ENCODE peak calls at places on chromosomes 1 and 21, in five cellular contexts. Z, E, W, I and B are unnamed samples.

GRCh38 chr1:43554444-43554992 is 23.8 kb downstream of the PTPRF start:
- DNase-seq in W (no peak), Z (no peak), E (no peak), I (no peak), B (no peak)

GRCh38 chr1:41347276-41347675 is 14.0 kb upstream of the FOXO6 start:
- DNase-seq in Z (no peak), I (no peak), E (no peak), W (no peak), B (no peak)

GRCh38 chr1:17365271-17365670 is 6.7 kb upstream of the PADI6 start:
- DNase-seq in W (no peak), Z (no peak), I (no peak), E (no peak), B (no peak)

GRCh38 chr1:41662656-41663437 is 178.4 kb upstream of the EDN2 start:
- DNase-seq in I (no peak), Z (no peak), W (peak), E (peak), B (peak)

GRCh38 chr1:207861442-207862177 is 49.3 kb downstream of the CD34 start:
- DNase-seq in Z (peak), E (no peak), W (no peak), I (no peak), B (no peak)

GRCh38 chr1:56713112-56713511 is 68.0 kb downstream of the PRKAA2 start:
- DNase-seq in Z (no peak), I (no peak), E (no peak), W (no peak), B (no peak)

GRCh38 chr21:29258626-29259335 is 39.9 kb upstream of the BACH1 start:
- DNase-seq in E (no peak), I (no peak), W (no peak), Z (no peak), B (no peak)

GRCh38 chr1:231867607-231868006 is 241.0 kb downstream of the DISC1 start:
- DNase-seq in Z (no peak), I (no peak), W (no peak), E (no peak), B (no peak)

GRCh38 chr1:55670331-55671082 is 455.3 kb upstream of the USP24 start:
- DNase-seq in W (no peak), Z (no peak), E (no peak), I (no peak), B (no peak)

DNA sequence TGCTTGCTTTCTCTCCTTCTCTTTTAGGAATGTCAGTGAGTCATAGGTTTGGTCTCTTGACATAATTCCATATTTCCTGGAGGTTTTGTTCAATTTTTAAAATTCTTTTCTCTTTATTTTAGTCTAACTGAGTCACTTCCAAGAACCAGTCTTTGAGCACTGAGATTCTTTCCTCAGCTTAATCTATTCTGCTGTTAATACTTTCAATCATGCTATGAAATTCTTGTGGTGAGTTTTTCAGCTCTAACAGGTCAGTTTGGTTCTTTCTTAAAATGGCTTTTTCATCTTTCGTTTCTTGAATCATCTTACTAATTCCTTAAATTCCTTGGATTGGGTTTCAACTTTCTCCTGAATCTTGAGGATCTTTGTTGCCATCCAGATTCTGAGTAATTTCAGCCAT is 321.0 kb downstream of the PTBP2 start:
- DNase-seq in W (no peak), I (no peak), E (no peak), Z (no peak), B (no peak)
- H3K27ac ChIP-seq in W (no peak), I (no peak), E (no peak), Z (no peak), B (no peak)

GRCh38 chr1:58597076-58597475 is 20.0 kb upstream of the TACSTD2 start:
- DNase-seq in E (no peak), Z (no peak), W (no peak), I (no peak), B (no peak)

GRCh38 chr1:58594556-58594955 is 17.5 kb upstream of the TACSTD2 start:
- DNase-seq in W (no peak), E (no peak), Z (no peak), I (no peak), B (no peak)

GRCh38 chr1:58590019-58590418 is 13.0 kb upstream of the TACSTD2 start:
- DNase-seq in Z (no peak), E (no peak), W (no peak), I (no peak), B (no peak)

GRCh38 chr1:58596631-58597052 is 19.6 kb upstream of the TACSTD2 start:
- DNase-seq in E (no peak), I (no peak), Z (no peak), W (no peak), B (no peak)

DNA sequence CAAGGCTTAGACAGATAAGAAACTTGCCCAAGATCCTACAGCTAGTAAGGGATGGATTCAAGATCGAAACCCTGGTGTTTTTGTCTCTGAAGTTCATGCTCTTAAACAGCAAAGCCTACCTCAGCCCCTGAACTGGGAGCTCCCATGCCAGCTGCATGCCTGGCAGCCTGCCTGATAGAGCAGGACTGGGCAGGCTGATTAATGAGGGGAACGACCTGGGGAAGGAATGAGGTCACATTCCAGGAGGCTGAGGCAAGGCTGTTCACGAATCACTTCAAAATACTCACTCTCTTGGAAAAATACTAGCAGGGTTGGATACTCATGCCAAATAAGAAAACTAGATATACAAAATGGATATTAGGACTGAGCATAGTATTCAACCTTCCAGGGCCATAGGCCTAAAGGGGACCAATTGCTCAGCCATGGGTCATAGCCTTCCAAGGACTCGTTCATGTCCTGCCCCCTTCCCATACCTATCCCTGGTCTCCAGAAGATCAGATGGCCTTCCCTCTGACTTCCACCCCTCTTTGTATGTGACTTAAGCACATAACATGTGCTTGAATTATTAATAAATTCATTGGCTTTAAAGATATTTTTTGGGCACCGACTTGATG is 15.6 kb upstream of the TACSTD2 start:
- DNase-seq in Z (no peak), E (peak), W (peak), I (no peak), B (no peak)
- H3K27ac ChIP-seq in Z (no peak), E (no peak), W (peak), I (no peak), B (no peak)

GRCh38 chr1:26618561-26618960 is 77.3 kb upstream of the ARID1A start:
- DNase-seq in W (no peak), E (no peak), I (no peak), Z (no peak), B (no peak)
- H3K27ac ChIP-seq in W (peak), E (peak), I (no peak), Z (no peak), B (no peak)

GRCh38 chr1:84603941-84604830 is 29.9 kb upstream of the CTBS start:
- DNase-seq in Z (no peak), W (no peak), I (no peak), E (peak), B (no peak)

GRCh38 chr1:84605157-84605556 is 30.9 kb upstream of the CTBS start:
- DNase-seq in W (no peak), E (no peak), Z (no peak), I (no peak), B (no peak)

GRCh38 chr1:84606977-84607376 is 32.7 kb upstream of the CTBS start:
- DNase-seq in W (no peak), E (no peak), Z (no peak), I (no peak), B (no peak)

GRCh38 chr1:84600796-84601195 is 26.6 kb upstream of the CTBS start:
- DNase-seq in E (no peak), I (no peak), W (no peak), Z (no peak), B (no peak)

DNA sequence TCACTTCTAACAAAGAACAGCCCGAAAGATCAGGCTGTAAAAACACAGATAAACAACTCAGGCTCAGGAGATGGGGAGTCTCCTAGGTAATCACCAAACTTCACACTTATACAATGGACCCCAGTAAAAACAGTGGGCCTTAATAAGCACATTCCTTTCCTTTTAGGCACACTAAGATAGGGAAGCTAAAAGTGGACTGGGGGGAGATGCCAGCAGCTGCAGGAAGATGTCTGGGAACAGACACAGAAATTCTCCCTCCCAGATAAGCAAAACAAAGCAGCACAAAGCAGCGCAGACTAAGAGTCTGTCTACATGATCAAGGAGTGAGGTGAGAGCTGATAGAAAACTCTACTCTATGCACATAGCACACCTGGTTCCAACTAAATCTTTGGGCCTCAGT is 29.0 kb upstream of the CTBS start:
- DNase-seq in I (no peak), E (no peak), W (no peak), Z (no peak), B (no peak)
- H3K27ac ChIP-seq in I (no peak), E (peak), W (no peak), Z (no peak), B (no peak)

GRCh38 chr1:221449194-221449593 is 292.7 kb downstream of the DUSP10 start:
- DNase-seq in E (no peak), W (no peak), I (no peak), Z (no peak), B (no peak)
- H3K27ac ChIP-seq in E (no peak), W (no peak), I (no peak), Z (no peak), B (no peak)

DNA sequence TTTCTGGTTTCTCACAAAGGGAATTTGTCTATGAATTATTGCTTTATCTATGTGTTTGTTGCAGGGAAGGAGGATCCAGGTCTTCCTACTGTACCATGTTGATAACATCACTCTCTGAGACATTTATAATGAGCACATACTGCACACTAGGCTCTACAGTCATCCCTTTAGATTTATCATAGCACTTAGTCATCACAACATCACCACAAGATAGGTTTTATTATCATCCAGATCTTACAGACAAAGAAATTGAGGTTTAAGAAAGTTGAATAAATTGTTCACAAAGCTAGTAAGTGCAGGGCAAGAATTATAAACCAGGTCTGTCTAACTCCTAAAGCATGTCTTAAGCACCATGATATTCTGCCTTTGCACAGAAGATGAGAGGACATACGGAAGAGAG is 121.1 kb upstream of the ST6GALNAC5 start:
- DNase-seq in W (no peak), I (no peak), E (no peak), Z (no peak), B (no peak)
- H3K27ac ChIP-seq in W (no peak), I (no peak), E (no peak), Z (no peak), B (no peak)

GRCh38 chr1:20178634-20179368 is 7.1 kb upstream of the UBXN10 start:
- DNase-seq in E (no peak), W (no peak), Z (no peak), I (no peak), B (no peak)
- H3K27ac ChIP-seq in E (no peak), W (no peak), Z (no peak), I (no peak), B (no peak)

DNA sequence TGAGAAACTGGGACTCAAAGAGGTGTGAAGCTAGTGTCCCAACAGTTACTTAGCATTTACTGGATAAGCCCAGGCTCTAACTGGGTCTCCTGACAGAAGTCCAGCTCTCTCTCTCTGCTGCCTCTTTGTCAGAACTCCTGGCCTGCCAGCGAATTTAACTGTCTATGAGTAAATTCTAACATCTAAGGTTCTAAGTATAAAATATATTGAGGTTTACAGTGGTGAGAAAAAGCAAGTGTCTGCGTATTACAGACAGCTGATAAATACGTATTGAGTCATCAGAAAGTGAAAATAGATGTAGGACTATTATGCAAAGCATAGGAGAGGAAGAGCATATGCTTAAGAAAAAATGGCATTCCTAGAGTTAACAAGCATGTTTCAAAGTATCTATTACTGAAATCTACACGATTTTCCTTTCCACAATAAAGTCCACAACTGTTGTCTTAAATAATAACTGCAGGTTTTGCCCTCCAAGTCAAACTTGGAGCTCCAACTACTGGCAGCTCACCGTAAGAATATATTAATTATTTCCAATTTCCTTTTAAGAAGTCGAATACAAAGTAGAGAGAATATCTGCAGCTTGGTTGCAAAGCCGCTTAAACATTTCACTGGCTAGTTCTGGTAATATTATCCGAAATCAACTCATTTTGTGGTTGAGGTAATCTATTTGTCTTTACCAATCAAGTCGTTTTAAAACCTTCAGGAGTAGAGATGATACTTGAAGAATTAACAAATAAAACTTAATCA is 1.4 kb upstream of the RGS2 start:
- DNase-seq in Z (peak), W (no peak), E (no peak), I (no peak), B (no peak)
- H3K27ac ChIP-seq in Z (peak), W (peak), E (peak), I (no peak), B (peak)

GRCh38 chr1:235997916-235998315 is 67.0 kb downstream of the NID1 start:
- DNase-seq in E (no peak), W (no peak), Z (no peak), I (no peak), B (no peak)
- H3K27ac ChIP-seq in E (no peak), W (no peak), Z (no peak), I (no peak), B (no peak)